ENCODE peak calls at places on chromosomes 11 and 22, in seven cellular contexts. N is M059J, G is DMS 273 treated with DMSO at 0.1 percent for 48 hours, O is sciatic nerve, Z is omental fat pad, D is Calu3, R is NCI-H774. V is an unnamed sample.

GRCh38 chr11:95011376-95011775 is 13.7 kb upstream of the KDM4E start:
- DNase-seq in N (no peak), G (no peak), O (no peak), Z (no peak), D (no peak), R (no peak), V (no peak)

GRCh38 chr22:24289138-24289537 is 18.5 kb downstream of the SPECC1L start:
- DNase-seq in N (peak; percentile 81), G (no peak), O (no peak), Z (no peak), D (no peak), R (no peak), V (no peak)

GRCh38 chr11:126188332-126189108 is 22.9 kb downstream of the RPUSD4 start:
- DNase-seq in N (no peak), G (no peak), O (no peak), Z (no peak), D (no peak), R (no peak), V (no peak)

GRCh38 chr22:37985751-37986281 is 1.5 kb upstream of the SOX10 start:
- DNase-seq in N (no peak), G (no peak), O (no peak), Z (no peak), D (no peak), R (no peak), V (no peak)

GRCh38 chr11:131504199-131504949 is 134.0 kb downstream of the NTM start:
- DNase-seq in N (no peak), G (no peak), O (no peak), Z (no peak), D (no peak), R (no peak), V (no peak)

GRCh38 chr22:49198705-49199084 is 629.0 kb downstream of the BRD1 start:
- DNase-seq in N (no peak), G (no peak), O (peak; percentile 47), Z (peak; percentile 7), D (no peak), R (no peak), V (no peak)

GRCh38 chr11:133762538-133762937 is 82.8 kb downstream of the SPATA19 start:
- DNase-seq in N (no peak), G (no peak), O (no peak), Z (no peak), D (no peak), R (no peak), V (no peak)

GRCh38 chr11:60396790-60397189 is 531 bp downstream of the MS4A14 start:
- DNase-seq in N (no peak), G (no peak), O (no peak), Z (no peak), D (no peak), R (no peak), V (no peak)

GRCh38 chr11:19077965-19078364 is 17.4 kb upstream of the MRGPRX2 start:
- DNase-seq in N (no peak), G (no peak), O (no peak), Z (no peak), D (no peak), R (no peak), V (no peak)

GRCh38 chr22:26526165-26526564 is 13.9 kb upstream of the TFIP11 start:
- DNase-seq in N (no peak), G (no peak), O (no peak), Z (no peak), D (no peak), R (no peak), V (no peak)

GRCh38 chr11:110093407-110094297 is 460 bp downstream of the ZC3H12C start:
- DNase-seq in N (peak; percentile 65), G (peak; percentile 31), O (peak; percentile 83), Z (no peak), D (peak; percentile 34), R (peak; percentile 55), V (peak; percentile 58)

GRCh38 chr11:116357769-116358544 is 414.8 kb downstream of the BUD13 start:
- DNase-seq in N (peak; percentile 2), G (no peak), O (no peak), Z (no peak), D (no peak), R (no peak), V (no peak)

GRCh38 chr11:60971520-60971919 is at the start of gene CD6:
- DNase-seq in N (no peak), G (no peak), O (no peak), Z (no peak), D (no peak), R (no peak), V (no peak)

GRCh38 chr11:28619870-28620540 is 511.8 kb downstream of the METTL15 start:
- DNase-seq in N (peak; percentile 83), G (no peak), O (no peak), Z (no peak), D (peak; percentile 11), R (no peak), V (no peak)

GRCh38 chr11:115926601-115927000 is 422.4 kb upstream of the CADM1 start:
- DNase-seq in N (no peak), G (no peak), O (no peak), Z (no peak), D (no peak), R (no peak), V (no peak)

GRCh38 chr22:19942886-19943664 is 1.5 kb upstream of the TXNRD2 start:
- DNase-seq in N (peak; percentile 83), G (peak; percentile 77), O (no peak), Z (no peak), D (no peak), R (no peak), V (peak; percentile 85)

GRCh38 chr11:124865902-124866851 is 945 bp downstream of the ROBO3 start:
- DNase-seq in N (peak; percentile 24), G (no peak), O (no peak), Z (no peak), D (peak; percentile 32), R (no peak), V (peak; percentile 33)

GRCh38 chr11:11940551-11940950 is 67.9 kb downstream of the DKK3 start:
- DNase-seq in N (no peak), G (no peak), O (no peak), Z (no peak), D (no peak), R (no peak), V (no peak)

GRCh38 chr22:43892183-43892894 is 526 bp upstream of the PNPLA5 start:
- DNase-seq in N (no peak), G (no peak), O (no peak), Z (no peak), D (no peak), R (no peak), V (no peak)

GRCh38 chr11:1234054-1234720 is 11.3 kb downstream of the MUC5B start:
- DNase-seq in N (no peak), G (no peak), O (peak; percentile 46), Z (no peak), D (no peak), R (no peak), V (no peak)

GRCh38 chr11:90747057-90747456 is 524.2 kb upstream of the CHORDC1 start:
- DNase-seq in N (no peak), G (no peak), O (no peak), Z (no peak), D (no peak), R (no peak), V (no peak)

V was measured in cerebellum.